ENCODE peak calls at places on chromosomes 7 and 10, in ten cellular contexts. One of them, this sample, is unnamed.

GRCh38 chr7:12772768-12773167 is 85.3 kb downstream of the ARL4A start:
- DNase-seq in cardiac muscle cell: no peak
- DNase-seq in CD8-positive, alpha-beta memory T cell: no peak
- DNase-seq in hepatocyte: no peak
- DNase-seq in GM23248: no peak
- DNase-seq in psoas muscle: no peak
- DNase-seq in adrenal gland: no peak
- DNase-seq in substantia nigra: no peak
- DNase-seq in Peyer's patch: no peak
- DNase-seq in HL-60: no peak
- DNase-seq in this sample: no peak

GRCh38 chr10:33618196-33618595 is 283.7 kb upstream of the NRP1 start:
- DNase-seq in cardiac muscle cell: no peak
- DNase-seq in CD8-positive, alpha-beta memory T cell: no peak
- DNase-seq in hepatocyte: no peak
- DNase-seq in GM23248: no peak
- DNase-seq in psoas muscle: no peak
- DNase-seq in adrenal gland: no peak
- DNase-seq in substantia nigra: no peak
- DNase-seq in Peyer's patch: no peak
- DNase-seq in HL-60: no peak
- DNase-seq in this sample: no peak

GRCh38 chr10:43965033-43965917 is 316.6 kb upstream of the ZNF32 start:
- DNase-seq in cardiac muscle cell: no peak
- DNase-seq in CD8-positive, alpha-beta memory T cell: no peak
- DNase-seq in hepatocyte: no peak
- DNase-seq in GM23248: peak
- DNase-seq in psoas muscle: no peak
- DNase-seq in adrenal gland: peak
- DNase-seq in substantia nigra: no peak
- DNase-seq in Peyer's patch: no peak
- DNase-seq in HL-60: no peak
- DNase-seq in this sample: no peak

GRCh38 chr10:113518816-113519591 is 33.8 kb upstream of the HABP2 start:
- DNase-seq in cardiac muscle cell: no peak
- DNase-seq in CD8-positive, alpha-beta memory T cell: no peak
- DNase-seq in hepatocyte: no peak
- DNase-seq in GM23248: no peak
- DNase-seq in psoas muscle: no peak
- DNase-seq in adrenal gland: no peak
- DNase-seq in substantia nigra: no peak
- DNase-seq in Peyer's patch: no peak
- DNase-seq in HL-60: no peak
- DNase-seq in this sample: no peak

GRCh38 chr10:80488539-80489066 is 34.5 kb downstream of the TSPAN14 start:
- DNase-seq in cardiac muscle cell: no peak
- DNase-seq in CD8-positive, alpha-beta memory T cell: no peak
- DNase-seq in hepatocyte: no peak
- DNase-seq in GM23248: no peak
- DNase-seq in psoas muscle: no peak
- DNase-seq in adrenal gland: no peak
- DNase-seq in substantia nigra: no peak
- DNase-seq in Peyer's patch: no peak
- DNase-seq in HL-60: no peak
- DNase-seq in this sample: no peak

GRCh38 chr10:70617798-70618568 is 15.4 kb upstream of the PRF1 start:
- DNase-seq in cardiac muscle cell: no peak
- DNase-seq in CD8-positive, alpha-beta memory T cell: no peak
- DNase-seq in hepatocyte: no peak
- DNase-seq in GM23248: peak
- DNase-seq in psoas muscle: no peak
- DNase-seq in adrenal gland: no peak
- DNase-seq in substantia nigra: no peak
- DNase-seq in Peyer's patch: no peak
- DNase-seq in HL-60: no peak
- DNase-seq in this sample: no peak

GRCh38 chr7:36972140-36972518 is 247.8 kb upstream of the AOAH start:
- DNase-seq in cardiac muscle cell: no peak
- DNase-seq in CD8-positive, alpha-beta memory T cell: no peak
- DNase-seq in hepatocyte: peak
- DNase-seq in GM23248: no peak
- DNase-seq in psoas muscle: no peak
- DNase-seq in adrenal gland: peak
- DNase-seq in substantia nigra: no peak
- DNase-seq in Peyer's patch: no peak
- DNase-seq in HL-60: no peak
- DNase-seq in this sample: no peak

GRCh38 chr10:95531994-95532399 is 29.2 kb downstream of the SORBS1 start:
- DNase-seq in cardiac muscle cell: no peak
- DNase-seq in CD8-positive, alpha-beta memory T cell: no peak
- DNase-seq in hepatocyte: no peak
- DNase-seq in GM23248: no peak
- DNase-seq in psoas muscle: no peak
- DNase-seq in adrenal gland: no peak
- DNase-seq in substantia nigra: no peak
- DNase-seq in Peyer's patch: no peak
- DNase-seq in HL-60: peak
- DNase-seq in this sample: no peak

GRCh38 chr7:26534649-26535482 is 243.2 kb downstream of the SNX10 start:
- DNase-seq in cardiac muscle cell: peak
- DNase-seq in CD8-positive, alpha-beta memory T cell: no peak
- DNase-seq in hepatocyte: no peak
- DNase-seq in GM23248: no peak
- DNase-seq in psoas muscle: no peak
- DNase-seq in adrenal gland: no peak
- DNase-seq in substantia nigra: no peak
- DNase-seq in Peyer's patch: no peak
- DNase-seq in HL-60: no peak
- DNase-seq in this sample: no peak

GRCh38 chr10:128087884-128088695 is 38.1 kb downstream of the MKI67 start:
- DNase-seq in cardiac muscle cell: no peak
- DNase-seq in CD8-positive, alpha-beta memory T cell: no peak
- DNase-seq in hepatocyte: no peak
- DNase-seq in GM23248: no peak
- DNase-seq in psoas muscle: no peak
- DNase-seq in adrenal gland: no peak
- DNase-seq in substantia nigra: no peak
- DNase-seq in Peyer's patch: no peak
- DNase-seq in HL-60: no peak
- DNase-seq in this sample: no peak

GRCh38 chr10:11677480-11677879 is 64.7 kb upstream of the ECHDC3 start:
- DNase-seq in cardiac muscle cell: no peak
- DNase-seq in CD8-positive, alpha-beta memory T cell: no peak
- DNase-seq in hepatocyte: no peak
- DNase-seq in GM23248: no peak
- DNase-seq in psoas muscle: no peak
- DNase-seq in adrenal gland: no peak
- DNase-seq in substantia nigra: no peak
- DNase-seq in Peyer's patch: no peak
- DNase-seq in HL-60: no peak
- DNase-seq in this sample: no peak
- H3K27ac ChIP-seq in cardiac muscle cell: no peak
- H3K27ac ChIP-seq in CD8-positive, alpha-beta memory T cell: no peak
- H3K27ac ChIP-seq in hepatocyte: no peak
- H3K27ac ChIP-seq in GM23248: no peak
- H3K27ac ChIP-seq in psoas muscle: no peak
- H3K27ac ChIP-seq in adrenal gland: no peak
- H3K27ac ChIP-seq in substantia nigra: no peak
- H3K27ac ChIP-seq in Peyer's patch: no peak
- H3K27ac ChIP-seq in HL-60: no peak
- H3K27ac ChIP-seq in this sample: no peak

DNA sequence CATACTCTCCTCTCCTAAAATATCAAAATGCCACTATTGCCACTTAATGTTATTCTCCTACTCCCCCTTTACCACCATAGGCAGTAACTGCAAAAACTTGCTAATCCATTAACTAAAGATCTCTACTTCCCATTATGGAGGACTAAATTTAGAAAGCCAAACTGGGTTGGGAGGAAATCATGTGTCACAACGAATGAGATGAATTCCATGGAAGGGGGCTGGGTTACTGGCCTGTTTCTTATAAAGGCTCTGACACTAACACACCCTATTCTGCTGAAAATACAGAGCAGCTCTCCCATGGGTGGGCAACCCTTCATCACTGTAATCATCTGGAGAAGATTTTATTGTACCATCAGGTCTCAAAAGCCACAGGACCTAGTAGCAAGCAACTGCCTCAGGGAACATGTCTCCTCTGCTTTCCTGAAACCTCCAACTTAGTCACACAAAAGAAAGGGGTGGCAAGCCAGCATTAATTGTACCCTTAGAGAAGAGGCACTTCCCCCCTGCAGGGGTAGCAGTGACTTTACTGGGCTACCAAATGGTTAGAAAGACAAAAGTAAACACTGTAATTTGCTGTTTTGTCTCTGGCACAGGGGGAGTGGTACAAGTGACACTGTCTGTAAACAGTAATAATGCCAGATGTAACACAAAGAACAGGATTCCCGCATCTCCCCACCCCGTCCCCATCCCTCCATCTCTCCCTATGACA is 81.7 kb downstream of the ARMH3 start:
- DNase-seq in cardiac muscle cell: peak
- DNase-seq in CD8-positive, alpha-beta memory T cell: no peak
- DNase-seq in hepatocyte: no peak
- DNase-seq in GM23248: peak
- DNase-seq in psoas muscle: no peak
- DNase-seq in adrenal gland: no peak
- DNase-seq in substantia nigra: no peak
- DNase-seq in Peyer's patch: no peak
- DNase-seq in HL-60: no peak
- DNase-seq in this sample: no peak
- H3K27ac ChIP-seq in cardiac muscle cell: peak
- H3K27ac ChIP-seq in CD8-positive, alpha-beta memory T cell: no peak
- H3K27ac ChIP-seq in hepatocyte: no peak
- H3K27ac ChIP-seq in GM23248: no peak
- H3K27ac ChIP-seq in psoas muscle: no peak
- H3K27ac ChIP-seq in adrenal gland: no peak
- H3K27ac ChIP-seq in substantia nigra: no peak
- H3K27ac ChIP-seq in Peyer's patch: peak
- H3K27ac ChIP-seq in HL-60: peak
- H3K27ac ChIP-seq in this sample: no peak

DNA sequence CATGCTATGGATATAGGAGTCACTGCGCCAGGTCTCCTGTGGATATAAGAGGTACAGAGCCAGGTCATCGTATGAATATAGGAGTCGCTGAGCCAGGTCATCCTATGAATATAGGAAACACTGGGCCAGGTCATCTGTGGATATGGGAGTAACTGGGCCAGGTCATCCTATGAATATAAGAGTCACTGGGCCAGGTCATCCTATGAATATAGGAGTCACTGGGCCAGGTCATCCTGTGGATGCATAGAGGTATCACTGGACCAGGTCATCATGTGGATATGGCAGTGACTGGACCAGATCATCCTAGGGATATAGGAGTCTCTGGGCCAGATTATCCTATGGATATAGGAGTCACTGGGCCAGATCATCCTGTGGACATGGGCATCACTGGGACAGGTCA is 181.7 kb downstream of the DNAH11 start:
- DNase-seq in cardiac muscle cell: no peak
- DNase-seq in CD8-positive, alpha-beta memory T cell: no peak
- DNase-seq in hepatocyte: no peak
- DNase-seq in GM23248: no peak
- DNase-seq in psoas muscle: no peak
- DNase-seq in adrenal gland: no peak
- DNase-seq in substantia nigra: no peak
- DNase-seq in Peyer's patch: no peak
- DNase-seq in HL-60: no peak
- DNase-seq in this sample: no peak
- H3K27ac ChIP-seq in cardiac muscle cell: no peak
- H3K27ac ChIP-seq in CD8-positive, alpha-beta memory T cell: no peak
- H3K27ac ChIP-seq in hepatocyte: no peak
- H3K27ac ChIP-seq in GM23248: no peak
- H3K27ac ChIP-seq in psoas muscle: no peak
- H3K27ac ChIP-seq in adrenal gland: no peak
- H3K27ac ChIP-seq in substantia nigra: no peak
- H3K27ac ChIP-seq in Peyer's patch: no peak
- H3K27ac ChIP-seq in HL-60: no peak
- H3K27ac ChIP-seq in this sample: no peak

GRCh38 chr7:104980440-104980839 is 33.6 kb upstream of the KMT2E start:
- DNase-seq in cardiac muscle cell: no peak
- DNase-seq in CD8-positive, alpha-beta memory T cell: no peak
- DNase-seq in hepatocyte: no peak
- DNase-seq in GM23248: peak
- DNase-seq in psoas muscle: no peak
- DNase-seq in adrenal gland: no peak
- DNase-seq in substantia nigra: no peak
- DNase-seq in Peyer's patch: no peak
- DNase-seq in HL-60: no peak
- DNase-seq in this sample: no peak

GRCh38 chr7:104980969-104981670 is 32.9 kb upstream of the KMT2E start:
- DNase-seq in cardiac muscle cell: peak
- DNase-seq in CD8-positive, alpha-beta memory T cell: peak
- DNase-seq in hepatocyte: peak
- DNase-seq in GM23248: peak
- DNase-seq in psoas muscle: no peak
- DNase-seq in adrenal gland: no peak
- DNase-seq in substantia nigra: no peak
- DNase-seq in Peyer's patch: no peak
- DNase-seq in HL-60: no peak
- DNase-seq in this sample: peak

GRCh38 chr7:104978460-104978859 is 35.5 kb upstream of the KMT2E start:
- DNase-seq in cardiac muscle cell: no peak
- DNase-seq in CD8-positive, alpha-beta memory T cell: no peak
- DNase-seq in hepatocyte: no peak
- DNase-seq in GM23248: no peak
- DNase-seq in psoas muscle: no peak
- DNase-seq in adrenal gland: no peak
- DNase-seq in substantia nigra: no peak
- DNase-seq in Peyer's patch: no peak
- DNase-seq in HL-60: no peak
- DNase-seq in this sample: no peak

GRCh38 chr7:104976966-104977636 is 36.9 kb upstream of the KMT2E start:
- DNase-seq in cardiac muscle cell: no peak
- DNase-seq in CD8-positive, alpha-beta memory T cell: no peak
- DNase-seq in hepatocyte: no peak
- DNase-seq in GM23248: no peak
- DNase-seq in psoas muscle: no peak
- DNase-seq in adrenal gland: no peak
- DNase-seq in substantia nigra: no peak
- DNase-seq in Peyer's patch: no peak
- DNase-seq in HL-60: no peak
- DNase-seq in this sample: no peak

DNA sequence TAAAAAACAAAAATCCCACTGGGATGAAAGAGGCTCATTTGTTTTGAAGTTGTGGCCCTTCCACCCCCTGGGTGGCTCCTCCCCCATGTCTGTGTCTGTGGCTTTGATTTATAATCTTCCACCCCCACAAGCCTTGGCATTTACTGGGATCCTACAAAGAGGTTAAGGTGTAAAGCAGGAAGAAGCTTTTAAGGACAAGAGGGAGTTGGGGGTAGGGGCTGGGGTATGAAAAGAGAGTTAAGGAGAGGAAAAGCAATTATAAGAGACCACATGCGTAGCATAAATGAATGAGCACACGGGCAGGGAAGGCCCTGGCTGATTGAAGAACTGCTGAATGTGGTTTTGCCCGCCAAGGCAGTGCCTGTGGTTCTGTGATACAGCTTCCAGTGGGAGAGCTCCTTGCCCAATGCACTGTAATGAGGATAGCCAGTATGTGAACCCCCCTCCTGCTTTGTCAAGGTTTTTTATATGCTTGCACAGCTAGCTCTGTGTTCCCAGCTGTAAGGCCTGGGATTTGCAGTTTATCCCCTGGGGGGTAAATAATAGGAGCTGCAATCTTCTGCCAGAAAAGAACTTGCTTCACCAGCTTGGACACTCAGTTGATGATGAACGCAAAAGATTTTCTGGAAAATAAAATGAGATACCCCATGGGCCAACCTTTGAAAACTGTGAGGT is 34.7 kb upstream of the KMT2E start:
- DNase-seq in cardiac muscle cell: peak
- DNase-seq in CD8-positive, alpha-beta memory T cell: no peak
- DNase-seq in hepatocyte: peak
- DNase-seq in GM23248: peak
- DNase-seq in psoas muscle: peak
- DNase-seq in adrenal gland: peak
- DNase-seq in substantia nigra: no peak
- DNase-seq in Peyer's patch: no peak
- DNase-seq in HL-60: no peak
- DNase-seq in this sample: peak
- H3K27ac ChIP-seq in cardiac muscle cell: peak
- H3K27ac ChIP-seq in CD8-positive, alpha-beta memory T cell: no peak
- H3K27ac ChIP-seq in hepatocyte: peak
- H3K27ac ChIP-seq in GM23248: peak
- H3K27ac ChIP-seq in psoas muscle: peak
- H3K27ac ChIP-seq in adrenal gland: no peak
- H3K27ac ChIP-seq in substantia nigra: peak
- H3K27ac ChIP-seq in Peyer's patch: peak
- H3K27ac ChIP-seq in HL-60: no peak
- H3K27ac ChIP-seq in this sample: peak